ENCODE peak calls at places on chromosomes 13 and 19, in five cellular contexts. One of them, this sample, is unnamed.

GRCh38 chr19:5091576-5092215 is 122.8 kb downstream of the KDM4B start:
- DNase-seq in PC-3: no peak
- DNase-seq in RWPE1: no peak
- DNase-seq in testis: no peak
- DNase-seq in GM23248: peak; percentile 10
- DNase-seq in this sample: no peak

GRCh38 chr19:35268546-35269424 is at the start of gene USF2:
- DNase-seq in PC-3: peak; percentile 58
- DNase-seq in RWPE1: peak; percentile 81
- DNase-seq in testis: peak; percentile 84
- DNase-seq in GM23248: peak; percentile 84
- DNase-seq in this sample: peak; percentile 26

GRCh38 chr13:94712812-94713555 is 639 bp upstream of the SOX21 start:
- DNase-seq in PC-3: peak; percentile 74
- DNase-seq in RWPE1: peak; percentile 31
- DNase-seq in testis: no peak
- DNase-seq in GM23248: peak; percentile 70
- DNase-seq in this sample: no peak

GRCh38 chr13:86870388-86870966 is 800.7 kb upstream of the SLITRK5 start:
- DNase-seq in PC-3: peak; percentile 38
- DNase-seq in RWPE1: no peak
- DNase-seq in testis: no peak
- DNase-seq in GM23248: peak; percentile 64
- DNase-seq in this sample: no peak

GRCh38 chr19:57436392-57436791 is 1.3 kb downstream of the ZNF749 start:
- DNase-seq in PC-3: no peak
- DNase-seq in RWPE1: no peak
- DNase-seq in testis: no peak
- DNase-seq in GM23248: peak; percentile 14
- DNase-seq in this sample: no peak

GRCh38 chr19:15445807-15446376 is 3.9 kb downstream of the WIZ start:
- DNase-seq in PC-3: no peak
- DNase-seq in RWPE1: no peak
- DNase-seq in testis: peak; percentile 46
- DNase-seq in GM23248: no peak
- DNase-seq in this sample: no peak

GRCh38 chr13:74644239-74644638 is 510.0 kb upstream of the KLF12 start:
- DNase-seq in PC-3: no peak
- DNase-seq in RWPE1: no peak
- DNase-seq in testis: no peak
- DNase-seq in GM23248: peak; percentile 71
- DNase-seq in this sample: no peak

GRCh38 chr13:23928985-23929384 is 31.7 kb upstream of the C1QTNF9B start:
- DNase-seq in PC-3: peak; percentile 80
- DNase-seq in RWPE1: peak; percentile 88
- DNase-seq in testis: no peak
- DNase-seq in GM23248: peak; percentile 86
- DNase-seq in this sample: no peak

GRCh38 chr19:17329768-17330545 is 4.7 kb downstream of the ANO8 start:
- DNase-seq in PC-3: no peak
- DNase-seq in RWPE1: no peak
- DNase-seq in testis: no peak
- DNase-seq in GM23248: no peak
- DNase-seq in this sample: no peak

GRCh38 chr13:31909889-31910551 is 121.6 kb upstream of the FRY start:
- DNase-seq in PC-3: peak; percentile 63
- DNase-seq in RWPE1: peak; percentile 13
- DNase-seq in testis: peak; percentile 49
- DNase-seq in GM23248: peak; percentile 81
- DNase-seq in this sample: peak; percentile 41

GRCh38 chr13:74987124-74987690 is 494.8 kb downstream of the TBC1D4 start:
- DNase-seq in PC-3: peak; percentile 21
- DNase-seq in RWPE1: no peak
- DNase-seq in testis: no peak
- DNase-seq in GM23248: no peak
- DNase-seq in this sample: no peak

GRCh38 chr19:7500811-7501450 is 12.1 kb upstream of the PEX11G start:
- DNase-seq in PC-3: peak; percentile 83
- DNase-seq in RWPE1: peak; percentile 63
- DNase-seq in testis: peak; percentile 89
- DNase-seq in GM23248: peak; percentile 56
- DNase-seq in this sample: peak; percentile 78

GRCh38 chr13:50404769-50405168 is 389.5 kb downstream of the KCNRG start:
- DNase-seq in PC-3: no peak
- DNase-seq in RWPE1: no peak
- DNase-seq in testis: no peak
- DNase-seq in GM23248: no peak
- DNase-seq in this sample: no peak

GRCh38 chr13:86355301-86355700 is 556.1 kb upstream of the SLITRK6 start:
- DNase-seq in PC-3: peak; percentile 23
- DNase-seq in RWPE1: no peak
- DNase-seq in testis: no peak
- DNase-seq in GM23248: no peak
- DNase-seq in this sample: no peak

GRCh38 chr19:12786149-12786870 is 5.0 kb upstream of the JUNB start:
- DNase-seq in PC-3: peak; percentile 75
- DNase-seq in RWPE1: peak; percentile 20
- DNase-seq in testis: peak; percentile 64
- DNase-seq in GM23248: no peak
- DNase-seq in this sample: no peak

GRCh38 chr13:110680852-110681251 is 25.1 kb downstream of the CARS2 start:
- DNase-seq in PC-3: peak; percentile 26
- DNase-seq in RWPE1: peak; percentile 23
- DNase-seq in testis: no peak
- DNase-seq in GM23248: peak; percentile 51
- DNase-seq in this sample: peak; percentile 10

GRCh38 chr19:38648789-38649304 is 1.4 kb downstream of the ACTN4 start:
- DNase-seq in PC-3: no peak
- DNase-seq in RWPE1: no peak
- DNase-seq in testis: no peak
- DNase-seq in GM23248: peak; percentile 17
- DNase-seq in this sample: no peak

GRCh38 chr19:51709575-51709974 is 14.2 kb downstream of the HAS1 start:
- DNase-seq in PC-3: no peak
- DNase-seq in RWPE1: no peak
- DNase-seq in testis: no peak
- DNase-seq in GM23248: no peak
- DNase-seq in this sample: no peak

GRCh38 chr19:3986260-3987041 is 1.2 kb upstream of the EEF2 start:
- DNase-seq in PC-3: peak; percentile 74
- DNase-seq in RWPE1: peak; percentile 57
- DNase-seq in testis: peak; percentile 69
- DNase-seq in GM23248: peak; percentile 92
- DNase-seq in this sample: peak; percentile 74

GRCh38 chr13:20408181-20408580 is 117.5 kb downstream of the CRYL1 start:
- DNase-seq in PC-3: no peak
- DNase-seq in RWPE1: no peak
- DNase-seq in testis: no peak
- DNase-seq in GM23248: no peak
- DNase-seq in this sample: no peak

GRCh38 chr19:6086081-6086858 is 24.0 kb downstream of the RFX2 start:
- DNase-seq in PC-3: peak; percentile 76
- DNase-seq in RWPE1: peak; percentile 49
- DNase-seq in testis: no peak
- DNase-seq in GM23248: peak; percentile 83
- DNase-seq in this sample: no peak

DNA sequence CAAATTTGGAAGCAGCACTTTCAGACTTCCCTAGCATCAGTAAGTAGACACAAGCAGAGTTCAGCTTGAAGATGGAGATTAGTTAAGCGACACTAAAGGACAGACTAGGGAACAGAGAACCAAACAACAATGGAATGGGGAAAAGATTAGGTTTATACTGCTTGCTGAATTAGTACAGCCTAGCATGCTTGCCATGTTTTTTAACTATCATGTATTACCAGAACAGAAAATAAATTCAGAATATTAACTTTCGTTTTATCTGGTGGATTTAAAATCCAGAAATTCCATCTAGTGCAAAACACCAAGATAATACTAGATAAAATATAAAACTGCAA is 451.5 kb upstream of the SLC10A2 start:
- DNase-seq in PC-3: no peak
- DNase-seq in RWPE1: no peak
- DNase-seq in testis: no peak
- DNase-seq in GM23248: no peak
- DNase-seq in this sample: no peak
- H3K27ac ChIP-seq in PC-3: no peak overlapping the region
- H3K27ac ChIP-seq in RWPE1: no peak overlapping the region
- H3K27ac ChIP-seq in testis: no peak overlapping the region
- H3K27ac ChIP-seq in GM23248: no peak overlapping the region
- H3K27ac ChIP-seq in this sample: no peak overlapping the region

DNA sequence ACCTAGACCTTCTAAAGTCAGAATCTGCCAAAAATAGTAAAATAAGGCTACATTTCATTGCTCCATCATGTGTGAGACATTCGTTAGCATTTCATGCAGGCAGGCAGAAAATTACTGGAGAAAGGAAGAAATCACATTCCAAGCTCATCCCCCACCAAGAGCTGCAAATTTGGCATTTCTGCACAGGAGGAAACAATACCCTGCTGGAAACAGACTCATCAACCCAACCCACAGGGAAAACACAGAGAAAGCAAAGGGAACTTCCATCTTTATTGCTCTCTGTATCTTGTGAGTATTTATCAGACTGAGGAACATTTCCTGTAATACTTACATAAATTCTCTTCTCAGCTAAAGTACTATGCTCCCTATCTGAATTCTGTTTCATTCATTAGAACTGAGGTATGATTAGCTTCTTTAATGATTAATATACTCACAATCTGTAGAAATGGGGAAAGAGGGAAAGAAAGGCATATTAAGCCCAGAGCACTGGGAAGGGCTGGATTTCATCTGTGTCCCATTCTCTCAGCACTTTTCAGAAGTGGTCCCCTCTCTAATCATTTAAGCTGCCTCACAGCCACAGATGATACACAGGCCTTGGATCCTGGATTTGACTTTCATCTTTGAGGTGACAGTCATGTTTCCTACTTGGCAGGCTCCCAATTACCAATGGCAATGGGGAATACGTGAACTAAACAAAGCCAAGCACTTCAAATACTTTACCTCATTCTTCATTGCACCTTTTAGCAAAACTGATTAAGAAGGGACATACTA is 95.5 kb downstream of the KCTD12 start:
- DNase-seq in PC-3: no peak
- DNase-seq in RWPE1: no peak
- DNase-seq in testis: no peak
- DNase-seq in GM23248: peak; percentile 24
- DNase-seq in this sample: no peak
- H3K27ac ChIP-seq in PC-3: no peak overlapping the region
- H3K27ac ChIP-seq in RWPE1: no peak overlapping the region
- H3K27ac ChIP-seq in testis: no peak overlapping the region
- H3K27ac ChIP-seq in GM23248: no peak overlapping the region
- H3K27ac ChIP-seq in this sample: no peak overlapping the region

DNA sequence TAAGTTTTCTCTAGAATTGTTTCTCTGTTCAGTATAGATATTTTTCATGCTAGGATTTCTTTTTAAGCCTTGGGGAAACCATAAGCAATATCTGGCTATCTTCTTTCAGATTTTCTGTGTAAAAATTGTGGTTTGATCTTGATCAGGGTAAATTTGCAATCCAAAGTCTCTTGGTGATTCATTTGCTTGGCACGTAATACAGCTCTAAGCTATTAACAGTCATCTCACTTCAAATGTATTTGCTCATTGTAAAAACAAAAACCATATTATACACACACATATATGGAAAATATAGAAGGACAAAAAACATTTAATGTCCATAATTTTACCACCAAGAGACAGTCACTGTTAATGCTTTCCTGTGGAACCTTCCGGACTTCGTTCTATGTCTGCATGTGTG is 191.0 kb downstream of the SHISA2 start:
- DNase-seq in PC-3: peak; percentile 87
- DNase-seq in RWPE1: peak; percentile 74
- DNase-seq in testis: no peak
- DNase-seq in GM23248: peak; percentile 24
- DNase-seq in this sample: no peak
- H3K27ac ChIP-seq in PC-3: peak overlapping the region; percentile 89
- H3K27ac ChIP-seq in RWPE1: no peak overlapping the region
- H3K27ac ChIP-seq in testis: no peak overlapping the region
- H3K27ac ChIP-seq in GM23248: no peak overlapping the region
- H3K27ac ChIP-seq in this sample: no peak overlapping the region

GRCh38 chr19:14073232-14073924 is 792 bp downstream of the MISP3 start:
- DNase-seq in PC-3: peak; percentile 80
- DNase-seq in RWPE1: peak; percentile 81
- DNase-seq in testis: peak; percentile 80
- DNase-seq in GM23248: peak; percentile 92
- DNase-seq in this sample: no peak

GRCh38 chr19:14072535-14073231 is at the start of gene MISP3:
- DNase-seq in PC-3: peak; percentile 68
- DNase-seq in RWPE1: no peak
- DNase-seq in testis: peak; percentile 50
- DNase-seq in GM23248: peak; percentile 62
- DNase-seq in this sample: no peak

GRCh38 chr19:14078406-14078805 is 5.8 kb downstream of the MISP3 start:
- DNase-seq in PC-3: no peak
- DNase-seq in RWPE1: no peak
- DNase-seq in testis: no peak
- DNase-seq in GM23248: peak; percentile 47
- DNase-seq in this sample: no peak

GRCh38 chr19:14070268-14071050 is 2.1 kb upstream of the MISP3 start:
- DNase-seq in PC-3: no peak
- DNase-seq in RWPE1: no peak
- DNase-seq in testis: no peak
- DNase-seq in GM23248: no peak
- DNase-seq in this sample: no peak

DNA sequence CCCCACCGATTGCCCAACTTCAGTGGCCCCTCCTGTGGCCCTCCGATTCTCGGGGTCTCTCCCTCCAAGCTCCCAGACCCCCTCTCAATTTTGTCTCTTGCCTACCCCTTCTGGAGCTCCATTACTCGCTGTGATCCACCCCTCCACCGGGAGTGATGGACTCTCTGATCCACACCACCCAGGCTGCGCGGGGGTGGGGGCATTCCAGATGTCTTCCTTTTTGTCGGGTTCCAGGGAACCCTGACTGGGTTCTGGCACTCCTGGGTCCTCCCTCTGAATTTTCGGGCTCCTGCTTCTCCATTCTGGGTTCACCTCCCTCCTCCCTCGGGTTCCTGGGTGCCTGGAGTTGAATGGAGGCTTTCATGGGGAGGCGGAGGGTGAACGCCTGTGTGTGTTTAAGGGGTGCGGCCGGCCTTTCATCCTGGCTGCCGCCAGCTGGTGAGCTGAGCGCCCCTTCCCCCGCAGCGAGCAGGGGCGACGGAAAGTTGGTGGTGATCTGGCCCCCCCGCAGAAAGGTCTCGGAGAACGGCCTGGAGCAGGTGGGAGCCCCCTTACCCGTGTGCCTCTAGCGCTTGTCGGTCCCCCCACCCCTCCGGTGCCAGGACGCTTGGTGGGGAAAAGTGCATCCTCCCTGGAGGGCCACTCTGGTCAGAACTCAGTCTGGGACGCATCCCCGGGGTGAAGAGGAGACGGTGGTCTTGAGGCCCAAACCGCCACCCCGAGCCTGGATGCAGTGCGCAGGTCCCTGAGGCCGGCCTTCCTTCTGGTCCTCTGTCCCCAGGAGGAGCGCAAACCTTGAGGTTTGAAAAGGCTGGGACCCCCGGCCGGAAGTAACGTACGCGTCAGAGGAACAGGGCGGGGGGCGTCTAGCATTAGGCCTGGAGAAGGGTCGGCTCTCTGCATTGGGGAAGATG is 1.6 kb downstream of the MISP3 start:
- DNase-seq in PC-3: peak; percentile 46
- DNase-seq in RWPE1: peak; percentile 62
- DNase-seq in testis: no peak
- DNase-seq in GM23248: peak; percentile 59
- DNase-seq in this sample: no peak
- H3K27ac ChIP-seq in PC-3: no peak overlapping the region
- H3K27ac ChIP-seq in RWPE1: peak overlapping the region; percentile 85
- H3K27ac ChIP-seq in testis: peak overlapping the region; percentile 88
- H3K27ac ChIP-seq in GM23248: peak overlapping the region; percentile 40
- H3K27ac ChIP-seq in this sample: peak overlapping the region; percentile 80

This sample was measured in HCT116.